ENCODE peak calls at places on chromosomes 7 and 10, in nine cellular contexts. D, X, H, V, C, Q, N, I and A are unnamed samples. For H3K36me3, the result is how much of the 10 kb centered on the place peaks cover.

GRCh38 chr7:82625377-82625776 is 181.8 kb upstream of the CACNA2D1 start:
- DNase-seq in D (no peak), X (no peak), H (no peak), V (no peak), C (no peak), Q (no peak), N (no peak), I (no peak), A (no peak)

GRCh38 chr10:88974012-88974411 is 16.6 kb upstream of the FAS start:
- DNase-seq in D (peak), X (no peak), H (no peak), V (no peak), C (no peak), Q (no peak), N (no peak), I (peak), A (no peak)

GRCh38 chr7:134546903-134547737 is 1.8 kb upstream of the AKR1B15 start:
- DNase-seq in D (no peak), X (peak), H (no peak), V (peak), C (peak), Q (peak), N (peak), I (no peak), A (peak)

GRCh38 chr7:10560497-10560896 is 413.2 kb upstream of the PHF14 start:
- DNase-seq in D (no peak), X (no peak), H (no peak), V (no peak), C (no peak), Q (no peak), N (no peak), I (no peak), A (no peak)

GRCh38 chr7:77734590-77735421 is 38.5 kb downstream of the RSBN1L start:
- DNase-seq in D (no peak), X (no peak), H (no peak), V (no peak), C (no peak), Q (no peak), N (no peak), I (no peak), A (no peak)

GRCh38 chr7:131509087-131509486 is 47.3 kb downstream of the PODXL start:
- DNase-seq in D (no peak), X (no peak), H (no peak), V (no peak), C (no peak), Q (no peak), N (no peak), I (no peak), A (no peak)

GRCh38 chr7:73904219-73905136 is 43.5 kb downstream of the TMEM270 start:
- DNase-seq in D (no peak), X (no peak), H (no peak), V (no peak), C (no peak), Q (no peak), N (no peak), I (peak), A (peak)

GRCh38 chr10:44008270-44008916 is 359.7 kb upstream of the ZNF32 start:
- DNase-seq in D (no peak), X (no peak), H (no peak), V (no peak), C (no peak), Q (no peak), N (no peak), I (peak), A (no peak)

GRCh38 chr7:54109501-54109900 is 432.7 kb upstream of the VSTM2A start:
- DNase-seq in D (no peak), X (no peak), H (no peak), V (no peak), C (no peak), Q (no peak), N (no peak), I (no peak), A (no peak)

GRCh38 chr7:32068411-32068905 is 1.7 kb downstream of the PDE1C start:
- DNase-seq in D (no peak), X (no peak), H (no peak), V (no peak), C (no peak), Q (no peak), N (no peak), I (no peak), A (no peak)

GRCh38 chr10:49668684-49669083 is 10.8 kb upstream of the C10orf53 start:
- DNase-seq in D (no peak), X (no peak), H (no peak), V (no peak), C (no peak), Q (no peak), N (no peak), I (no peak), A (no peak)

GRCh38 chr10:116891208-116891607 is 41.9 kb downstream of the ENO4 start:
- DNase-seq in D (peak), X (no peak), H (no peak), V (peak), C (no peak), Q (no peak), N (no peak), I (peak), A (peak)

GRCh38 chr10:31621733-31622132 is 302.7 kb downstream of the ZEB1 start:
- DNase-seq in D (no peak), X (no peak), H (no peak), V (no peak), C (no peak), Q (no peak), N (no peak), I (no peak), A (no peak)

GRCh38 chr7:93799750-93800357 is 90.7 kb downstream of the TFPI2 start:
- DNase-seq in D (peak), X (no peak), H (no peak), V (no peak), C (no peak), Q (peak), N (no peak), I (peak), A (no peak)

GRCh38 chr10:48456808-48457761 is 147.8 kb downstream of the ARHGAP22 start:
- DNase-seq in D (no peak), X (no peak), H (no peak), V (no peak), C (no peak), Q (no peak), N (peak), I (no peak), A (no peak)

GRCh38 chr7:70353310-70353947 is 755.2 kb downstream of the AUTS2 start:
- DNase-seq in D (peak), X (no peak), H (no peak), V (no peak), C (no peak), Q (no peak), N (no peak), I (peak), A (no peak)
- H3K36me3 ChIP-seq in D (under half), X (under half), H (under half), V (under half), C (under half), Q (under half), N (under half), I (under half), A (under half)

GRCh38 chr7:21141476-21141875 is 286.4 kb upstream of the SP4 start:
- DNase-seq in D (no peak), X (no peak), H (no peak), V (no peak), C (no peak), Q (no peak), N (no peak), I (no peak), A (no peak)

GRCh38 chr7:21140622-21141021 is 287.3 kb upstream of the SP4 start:
- DNase-seq in D (no peak), X (no peak), H (no peak), V (no peak), C (no peak), Q (no peak), N (no peak), I (no peak), A (no peak)

GRCh38 chr7:21137640-21138039 is 290.2 kb upstream of the SP4 start:
- DNase-seq in D (no peak), X (no peak), H (no peak), V (no peak), C (no peak), Q (no peak), N (no peak), I (no peak), A (no peak)

GRCh38 chr7:21146642-21147423 is 281.1 kb upstream of the SP4 start:
- DNase-seq in D (no peak), X (no peak), H (no peak), V (no peak), C (no peak), Q (no peak), N (no peak), I (no peak), A (no peak)

GRCh38 chr7:21142081-21142480 is 285.8 kb upstream of the SP4 start:
- DNase-seq in D (no peak), X (no peak), H (no peak), V (no peak), C (no peak), Q (no peak), N (no peak), I (no peak), A (no peak)
- H3K36me3 ChIP-seq in D (under half), X (under half), H (under half), V (under half), C (under half), Q (under half), N (under half), I (under half), A (under half)

DNA sequence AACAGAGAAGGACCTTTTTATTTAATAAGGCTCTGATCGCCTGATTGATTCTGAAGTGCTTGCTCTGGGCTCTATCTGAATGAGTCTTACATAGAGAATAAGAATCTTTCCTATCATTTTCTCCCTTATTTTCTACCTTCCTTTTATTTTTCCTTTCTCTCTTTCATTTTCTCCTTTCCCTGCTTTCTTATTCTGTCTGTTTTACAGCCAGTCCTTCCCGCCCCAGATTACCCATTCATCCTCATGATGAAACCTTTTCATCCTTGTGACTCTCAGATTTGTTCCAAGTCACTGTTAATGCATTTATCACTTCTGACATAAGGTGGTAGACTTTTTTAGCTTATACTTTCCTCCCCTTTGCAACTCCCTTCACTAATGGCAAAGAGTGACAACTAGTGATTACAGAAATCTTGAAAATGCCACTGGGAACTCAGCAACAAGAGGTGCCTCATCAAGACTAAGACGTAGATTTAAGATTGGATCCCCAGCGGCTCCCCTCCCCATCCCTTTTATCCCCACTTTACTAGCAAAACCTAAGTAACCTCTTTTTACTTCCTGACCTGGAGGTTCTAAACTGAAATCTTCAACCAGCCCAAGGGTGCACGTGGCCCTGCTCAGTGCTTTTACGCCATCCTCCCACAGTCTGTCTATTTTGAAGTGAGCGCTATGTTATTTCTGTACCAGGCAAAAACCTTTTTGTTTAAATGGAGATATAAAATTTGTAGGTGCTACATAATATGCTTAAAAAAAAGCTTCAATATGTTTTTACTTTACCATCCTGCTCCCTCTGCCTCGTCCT is 179.8 kb downstream of the DYNC1I1 start:
- DNase-seq in D (no peak), X (no peak), H (no peak), V (no peak), C (no peak), Q (no peak), N (no peak), I (no peak), A (no peak)
- H3K36me3 ChIP-seq in D (under half), X (under half), H (under half), V (under half), C (under half), Q (under half), N (under half), I (under half), A (under half)

GRCh38 chr10:129767751-129768150 is 196.3 kb downstream of the EBF3 start:
- DNase-seq in D (no peak), X (no peak), H (no peak), V (no peak), C (no peak), Q (no peak), N (no peak), I (no peak), A (peak)
- H3K36me3 ChIP-seq in D (under half), X (under half), H (under half), V (under half), C (under half), Q (under half), N (under half), I (under half), A (under half)

GRCh38 chr7:102152672-102153585 is 133.7 kb upstream of the SH2B2 start:
- DNase-seq in D (peak), X (no peak), H (no peak), V (no peak), C (no peak), Q (peak), N (no peak), I (peak), A (no peak)
- H3K36me3 ChIP-seq in D (under half), X (under half), H (under half), V (under half), C (under half), Q (under half), N (under half), I (under half), A (under half)

GRCh38 chr10:30439931-30440330 is 5.9 kb downstream of the MAP3K8 start:
- DNase-seq in D (no peak), X (no peak), H (no peak), V (no peak), C (no peak), Q (no peak), N (no peak), I (peak), A (no peak)
- H3K36me3 ChIP-seq in D (half or more), X (under half), H (half or more), V (under half), C (under half), Q (under half), N (under half), I (under half), A (under half)

DNA sequence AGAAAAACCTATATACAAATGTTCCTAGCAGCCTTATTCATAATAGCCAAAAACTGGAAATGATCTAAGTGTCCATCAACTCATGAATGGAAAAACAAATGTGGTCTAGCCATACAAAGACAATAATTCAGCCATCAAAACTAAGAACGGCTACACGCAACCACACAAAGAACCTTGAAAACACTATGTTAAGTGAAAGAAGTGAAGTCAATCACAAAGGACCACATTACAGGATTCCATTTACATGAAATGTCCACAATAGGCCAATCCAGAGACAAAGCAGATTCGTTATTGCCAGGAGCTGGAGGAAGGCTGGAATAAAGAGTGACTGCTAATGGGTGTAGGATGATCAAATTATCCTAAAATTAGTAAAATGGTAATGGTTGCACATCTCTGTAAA is 21.1 kb downstream of the MKRN1 start:
- DNase-seq in D (no peak), X (no peak), H (no peak), V (no peak), C (no peak), Q (no peak), N (no peak), I (no peak), A (no peak)
- H3K36me3 ChIP-seq in D (half or more), X (half or more), H (half or more), V (half or more), C (half or more), Q (half or more), N (under half), I (under half), A (half or more)

GRCh38 chr7:22125436-22125835 is 179.7 kb upstream of the CDCA7L start:
- DNase-seq in D (no peak), X (no peak), H (no peak), V (no peak), C (no peak), Q (no peak), N (no peak), I (no peak), A (no peak)

GRCh38 chr7:22129819-22130580 is 184.3 kb upstream of the CDCA7L start:
- DNase-seq in D (no peak), X (no peak), H (no peak), V (no peak), C (no peak), Q (no peak), N (no peak), I (no peak), A (no peak)

GRCh38 chr7:22127835-22128527 is 182.3 kb upstream of the CDCA7L start:
- DNase-seq in D (no peak), X (no peak), H (no peak), V (no peak), C (no peak), Q (no peak), N (no peak), I (peak), A (no peak)

GRCh38 chr7:22129166-22129565 is 183.5 kb upstream of the CDCA7L start:
- DNase-seq in D (no peak), X (no peak), H (no peak), V (no peak), C (no peak), Q (no peak), N (no peak), I (no peak), A (no peak)

DNA sequence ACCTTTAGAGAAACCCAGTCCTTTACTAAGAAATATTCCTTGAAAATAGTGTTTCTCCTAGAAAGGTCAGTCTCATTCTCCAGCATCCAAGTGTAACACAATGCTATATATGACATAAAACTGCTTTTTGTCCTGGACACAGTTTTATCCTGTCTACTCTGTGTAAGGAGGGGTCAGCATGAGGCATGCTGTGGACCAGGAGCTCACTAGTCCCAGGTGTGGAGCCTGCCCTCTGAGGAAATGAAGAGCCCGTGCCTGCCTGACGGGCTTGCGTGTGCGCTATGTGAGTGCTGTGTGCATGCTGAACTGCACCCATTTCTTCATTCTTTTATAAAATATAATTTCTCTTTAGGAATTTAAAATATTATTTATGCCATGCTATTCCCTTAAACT is 182.8 kb upstream of the CDCA7L start:
- DNase-seq in D (no peak), X (no peak), H (no peak), V (no peak), C (no peak), Q (no peak), N (no peak), I (no peak), A (no peak)
- H3K36me3 ChIP-seq in D (under half), X (under half), H (half or more), V (under half), C (under half), Q (under half), N (under half), I (under half), A (under half)

GRCh38 chr10:14812271-14812670 is 25.6 kb downstream of the CDNF start:
- DNase-seq in D (no peak), X (no peak), H (no peak), V (no peak), C (no peak), Q (no peak), N (no peak), I (no peak), A (no peak)
- H3K36me3 ChIP-seq in D (under half), X (under half), H (under half), V (under half), C (under half), Q (under half), N (under half), I (under half), A (under half)